ENCODE peak calls at places on chromosomes 3 and 15, in four cellular contexts. I, T, N and O are unnamed samples.
A peak's percentile ranks its signal among the peaks of the same experiment; 100 is the strongest.

GRCh38 chr15:67010898-67011619 is 54.3 kb upstream of the SMAD3 start:
- DNase-seq in I (no peak), T (no peak), N (no peak), O (no peak)

GRCh38 chr3:132293231-132293630 is 24.0 kb upstream of the ACP3 start:
- DNase-seq in I (no peak), T (no peak), N (no peak), O (no peak)

GRCh38 chr15:36790891-36791290 is 211.5 kb downstream of the CDIN1 start:
- DNase-seq in I (no peak), T (no peak), N (no peak), O (no peak)

GRCh38 chr3:190621971-190622370 is 108.1 kb downstream of the IL1RAP start:
- DNase-seq in I (no peak), T (no peak), N (no peak), O (no peak)

GRCh38 chr3:152323834-152324233 is 55.1 kb downstream of the MBNL1 start:
- DNase-seq in I (no peak), T (no peak), N (no peak), O (no peak)

GRCh38 chr3:55588120-55588765 is 101.1 kb upstream of the WNT5A start:
- DNase-seq in I (no peak), T (no peak), N (no peak), O (no peak)

GRCh38 chr3:108818404-108818803 is 4.2 kb upstream of the TRAT1 start:
- DNase-seq in I (peak; percentile 21), T (no peak), N (peak; percentile 27), O (no peak)

GRCh38 chr3:16329036-16329791 is 64.2 kb downstream of the OXNAD1 start:
- DNase-seq in I (no peak), T (no peak), N (no peak), O (no peak)

GRCh38 chr3:50226888-50227389 is 9.1 kb upstream of the GNAI2 start:
- DNase-seq in I (no peak), T (no peak), N (peak; percentile 44), O (peak; percentile 74)

GRCh38 chr3:136270179-136270578 is 20.0 kb downstream of the PCCB start:
- DNase-seq in I (no peak), T (no peak), N (no peak), O (no peak)

GRCh38 chr3:136267235-136267634 is 17.1 kb downstream of the PCCB start:
- DNase-seq in I (no peak), T (no peak), N (no peak), O (no peak)

GRCh38 chr3:136262559-136262958 is 12.4 kb downstream of the PCCB start:
- DNase-seq in I (no peak), T (no peak), N (no peak), O (no peak)

GRCh38 chr3:136263251-136263650 is 13.1 kb downstream of the PCCB start:
- DNase-seq in I (no peak), T (no peak), N (no peak), O (no peak)

GRCh38 chr3:136266468-136266867 is 16.3 kb downstream of the PCCB start:
- DNase-seq in I (no peak), T (no peak), N (peak; percentile 48), O (no peak)
- H3K27ac ChIP-seq in I (no peak overlapping the region), T (no peak overlapping the region), N (no peak overlapping the region), O (no peak overlapping the region)

DNA sequence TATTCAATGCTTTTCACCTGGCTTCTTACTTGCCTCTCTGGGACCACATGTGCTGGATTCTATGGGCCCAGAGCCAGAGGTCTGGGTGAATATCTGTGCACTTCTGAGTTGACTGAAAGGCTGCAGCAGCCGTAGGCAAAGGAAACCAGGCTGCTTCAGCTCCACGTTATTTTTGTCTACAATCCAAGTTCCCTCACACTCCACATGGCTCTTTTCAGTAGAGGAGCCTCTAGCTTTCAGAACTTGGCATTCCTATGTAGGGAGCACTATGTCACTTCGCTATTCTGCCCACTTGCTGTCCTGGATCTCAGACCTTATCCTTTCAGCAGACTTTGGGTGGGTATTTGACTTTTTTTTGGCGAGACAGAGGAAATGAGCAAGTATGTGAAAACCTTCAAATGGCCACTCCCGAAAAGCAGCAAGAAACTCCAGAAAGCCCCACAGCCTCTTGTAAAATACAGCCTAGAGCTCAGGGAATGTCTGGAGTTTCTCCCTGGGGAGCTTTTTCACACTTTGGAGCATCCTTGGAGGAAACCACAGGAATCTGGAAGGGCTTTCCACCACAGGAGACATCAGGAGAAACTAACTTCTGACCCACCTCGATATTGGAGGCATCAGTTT is 80.9 kb downstream of the DUT start:
- DNase-seq in I (no peak), T (no peak), N (no peak), O (no peak)
- H3K27ac ChIP-seq in I (no peak overlapping the region), T (peak overlapping the region; percentile 60), N (no peak overlapping the region), O (no peak overlapping the region)

GRCh38 chr3:188624384-188624783 is 470.4 kb downstream of the LPP start:
- DNase-seq in I (no peak), T (peak; percentile 26), N (no peak), O (no peak)

GRCh38 chr3:188620752-188621151 is 466.8 kb downstream of the LPP start:
- DNase-seq in I (no peak), T (no peak), N (no peak), O (no peak)

GRCh38 chr3:188627652-188628051 is 473.7 kb downstream of the LPP start:
- DNase-seq in I (no peak), T (no peak), N (peak; percentile 82), O (no peak)

DNA sequence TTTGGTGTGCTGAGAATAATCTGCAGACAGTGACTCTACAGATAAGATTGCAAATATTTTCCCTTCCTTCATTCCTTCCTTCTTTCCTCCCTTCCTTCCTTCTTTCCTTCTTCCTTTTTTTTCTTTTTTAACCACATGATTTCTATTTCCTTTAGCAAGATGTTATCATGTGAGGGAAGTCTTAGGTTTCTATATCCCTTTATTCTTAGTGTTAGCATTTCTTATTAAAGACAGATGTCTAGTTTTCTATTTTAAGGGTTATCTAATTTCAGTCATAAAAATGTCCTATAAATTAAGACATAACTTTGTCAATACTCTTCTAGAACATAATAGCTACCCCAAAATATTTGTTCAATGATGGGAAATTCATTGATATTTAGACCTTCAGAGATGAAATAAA is 470.9 kb downstream of the LPP start:
- DNase-seq in I (no peak), T (no peak), N (no peak), O (no peak)
- H3K27ac ChIP-seq in I (no peak overlapping the region), T (peak overlapping the region; percentile 2), N (no peak overlapping the region), O (no peak overlapping the region)

GRCh38 chr3:187520027-187520945 is 149.9 kb downstream of the SST start:
- DNase-seq in I (peak; percentile 11), T (peak; percentile 70), N (no peak), O (no peak)
- H3K27ac ChIP-seq in I (no peak overlapping the region), T (no peak overlapping the region), N (no peak overlapping the region), O (no peak overlapping the region)

GRCh38 chr3:29696311-29696710 is 415.4 kb downstream of the RBMS3 start:
- DNase-seq in I (no peak), T (no peak), N (no peak), O (no peak)
- H3K27ac ChIP-seq in I (no peak overlapping the region), T (peak overlapping the region; percentile 59), N (peak overlapping the region; percentile 95), O (no peak overlapping the region)

DNA sequence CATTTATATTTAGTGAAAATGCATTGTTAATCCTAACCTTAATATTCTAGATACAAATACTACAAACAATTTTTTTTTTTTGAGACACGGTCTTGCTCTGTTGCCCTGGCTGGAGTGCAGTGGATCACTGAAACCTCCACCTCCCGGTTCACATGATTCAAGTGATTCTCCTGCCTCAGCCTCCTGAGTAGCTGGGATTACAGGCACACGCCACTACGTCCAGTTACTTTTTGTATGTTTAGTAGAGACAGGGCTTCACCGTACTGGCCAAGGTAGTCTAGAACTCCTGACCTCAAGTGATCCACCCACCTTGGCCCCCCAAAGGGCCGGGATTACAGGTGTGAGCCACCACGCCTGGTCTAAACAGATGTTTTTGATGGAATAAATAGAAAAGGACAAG is 361.5 kb upstream of the NECTIN3 start:
- DNase-seq in I (no peak), T (no peak), N (no peak), O (no peak)
- H3K27ac ChIP-seq in I (no peak overlapping the region), T (no peak overlapping the region), N (no peak overlapping the region), O (no peak overlapping the region)

GRCh38 chr3:62154457-62155148 is 218.7 kb downstream of the FEZF2 start:
- DNase-seq in I (no peak), T (peak; percentile 15), N (no peak), O (no peak)

GRCh38 chr3:62164196-62164595 is 209.2 kb downstream of the FEZF2 start:
- DNase-seq in I (no peak), T (no peak), N (no peak), O (no peak)

GRCh38 chr3:62161306-62161705 is 212.0 kb downstream of the FEZF2 start:
- DNase-seq in I (peak; percentile 31), T (peak; percentile 47), N (peak; percentile 4), O (no peak)

GRCh38 chr3:62159693-62160092 is 213.7 kb downstream of the FEZF2 start:
- DNase-seq in I (peak; percentile 65), T (peak; percentile 86), N (no peak), O (no peak)

DNA sequence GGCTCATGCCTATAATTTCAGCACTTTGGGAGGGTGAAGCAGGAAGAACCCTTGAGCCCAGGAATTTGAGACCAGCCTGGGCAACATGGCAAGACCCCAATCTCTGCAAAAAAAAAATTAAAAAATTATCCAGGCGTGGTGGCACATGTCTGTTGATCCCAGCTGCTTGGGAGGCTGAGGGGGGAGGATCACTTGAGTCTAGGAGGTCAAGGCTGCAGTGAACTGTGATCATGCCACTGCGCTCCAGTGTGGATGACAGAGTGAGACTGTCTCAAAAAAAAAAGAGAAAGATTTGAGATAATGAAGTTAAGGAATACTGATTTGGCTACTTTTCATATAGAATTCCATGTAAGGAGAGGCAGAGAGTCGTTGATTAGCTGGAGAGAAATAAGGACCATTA is 214.3 kb downstream of the FEZF2 start:
- DNase-seq in I (no peak), T (no peak), N (no peak), O (no peak)
- H3K27ac ChIP-seq in I (peak overlapping the region; percentile 66), T (peak overlapping the region; percentile 92), N (no peak overlapping the region), O (no peak overlapping the region)

GRCh38 chr3:98613616-98614015 is 20.2 kb upstream of the CPOX start:
- DNase-seq in I (no peak), T (no peak), N (no peak), O (no peak)
- H3K27ac ChIP-seq in I (no peak overlapping the region), T (no peak overlapping the region), N (no peak overlapping the region), O (no peak overlapping the region)

GRCh38 chr3:99637041-99637380 is 1.4 kb upstream of the COL8A1 start:
- DNase-seq in I (no peak), T (no peak), N (peak; percentile 86), O (no peak)
- H3K27ac ChIP-seq in I (no peak overlapping the region), T (peak overlapping the region; percentile 81), N (peak overlapping the region; percentile 84), O (no peak overlapping the region)